ENCODE peak calls at places on chromosome 6, in five cellular contexts. W is hepatocyte, N is PC-9, Q is GM23248, X is PC-3. D is an unnamed sample.

GRCh38 chr6:45728674-45729073 is 287.0 kb downstream of the CLIC5 start:
- DNase-seq in W (no peak), Q (peak; percentile 54), X (peak; percentile 81), N (peak; percentile 38), D (no peak)

GRCh38 chr6:168190646-168191443 is 111.8 kb upstream of the FRMD1 start:
- DNase-seq in W (no peak), Q (no peak), N (no peak), X (no peak), D (no peak)

GRCh38 chr6:84652356-84653026 is 111.9 kb downstream of the TBX18 start:
- DNase-seq in Q (peak; percentile 80), W (no peak), N (peak; percentile 68), X (peak; percentile 87), D (no peak)

GRCh38 chr6:148807784-148808183 is 61.0 kb downstream of the UST start:
- DNase-seq in N (no peak), X (no peak), W (no peak), Q (no peak), D (no peak)

GRCh38 chr6:43286995-43287716 is 10.9 kb upstream of the SLC22A7 start:
- DNase-seq in Q (peak; percentile 27), X (no peak), W (no peak), N (no peak), D (no peak)

GRCh38 chr6:154590770-154591169 is 80.3 kb upstream of the CNKSR3 start:
- DNase-seq in Q (no peak), N (no peak), W (no peak), X (peak; percentile 13), D (no peak)

GRCh38 chr6:153215242-153215641 is 84.2 kb upstream of the RGS17 start:
- DNase-seq in W (no peak), X (peak; percentile 4), Q (no peak), N (no peak), D (no peak)

GRCh38 chr6:106746660-106747059 is 117.3 kb downstream of the QRSL1 start:
- DNase-seq in Q (peak; percentile 63), N (peak; percentile 100), W (peak; percentile 60), X (peak; percentile 93), D (peak; percentile 71)

GRCh38 chr6:125314019-125314581 is 12.3 kb upstream of the HDDC2 start:
- DNase-seq in W (peak; percentile 80), N (peak; percentile 59), Q (peak; percentile 82), X (peak; percentile 62), D (peak; percentile 82)

GRCh38 chr6:125547320-125547843 is 202.1 kb upstream of the HEY2 start:
- DNase-seq in W (no peak), X (no peak), N (no peak), Q (no peak), D (no peak)

GRCh38 chr6:111564482-111564945 is 41.2 kb downstream of the TRAF3IP2 start:
- DNase-seq in N (no peak), Q (peak; percentile 90), X (peak; percentile 23), W (no peak), D (no peak)

GRCh38 chr6:127176175-127176574 is 57.7 kb downstream of the RSPO3 start:
- DNase-seq in W (no peak), Q (peak; percentile 46), N (peak; percentile 21), X (no peak), D (no peak)

GRCh38 chr6:168994966-168995365 is 258.7 kb downstream of the THBS2 start:
- DNase-seq in N (no peak), X (no peak), W (no peak), Q (peak; percentile 13), D (no peak)

GRCh38 chr6:71228461-71229041 is 60.1 kb upstream of the OGFRL1 start:
- DNase-seq in W (no peak), X (peak; percentile 77), Q (no peak), N (peak; percentile 74), D (no peak)

GRCh38 chr6:110813813-110814487 is 1.3 kb downstream of the CDK19 start:
- DNase-seq in Q (no peak), N (no peak), W (peak; percentile 15), X (peak; percentile 50), D (no peak)

GRCh38 chr6:42783876-42784738 is 2.3 kb downstream of the BICRAL start:
- DNase-seq in Q (peak; percentile 67), X (peak; percentile 21), N (no peak), W (no peak), D (peak; percentile 74)

GRCh38 chr6:37607949-37608348 is 89.7 kb downstream of the MDGA1 start:
- DNase-seq in W (peak; percentile 43), Q (peak; percentile 58), X (peak; percentile 42), N (no peak), D (peak; percentile 49)

GRCh38 chr6:41150671-41151070 is 3.5 kb downstream of the TREML1 start:
- DNase-seq in Q (no peak), W (no peak), N (no peak), X (no peak), D (no peak)

GRCh38 chr6:102813489-102814275 is 1420.2 kb downstream of the GRIK2 start:
- DNase-seq in Q (no peak), W (peak; percentile 17), N (peak; percentile 50), X (peak; percentile 71), D (no peak)

GRCh38 chr6:114941078-114941477 is 598.3 kb upstream of the HS3ST5 start:
- DNase-seq in Q (no peak), N (no peak), W (no peak), X (no peak), D (no peak)

GRCh38 chr6:75219213-75219612 is 13.4 kb upstream of the COL12A1 start:
- DNase-seq in W (no peak), Q (peak; percentile 57), X (no peak), N (no peak), D (no peak)

GRCh38 chr6:111871725-111872520 is 1.3 kb downstream of the FYN start:
- DNase-seq in X (peak; percentile 26), Q (peak; percentile 59), N (peak; percentile 46), W (peak; percentile 33), D (peak; percentile 58)

GRCh38 chr6:167465497-167465896 is 140.6 kb downstream of the TTLL2 start:
- DNase-seq in N (no peak), Q (no peak), W (no peak), X (no peak), D (no peak)

GRCh38 chr6:49541210-49541724 is 9.2 kb upstream of the C6orf141 start:
- DNase-seq in Q (peak; percentile 72), W (peak; percentile 58), X (peak; percentile 94), N (peak; percentile 81), D (no peak)

GRCh38 chr6:40930555-40930954 is 108.5 kb downstream of the UNC5CL start:
- DNase-seq in X (no peak), N (no peak), W (peak; percentile 63), Q (peak; percentile 45), D (no peak)

GRCh38 chr6:113980937-113981554 is 10.1 kb upstream of the HDAC2 start:
- DNase-seq in Q (peak; percentile 36), X (peak; percentile 45), W (peak; percentile 54), N (no peak), D (peak; percentile 56)

GRCh38 chr6:22875845-22876244 is 306.5 kb downstream of the HDGFL1 start:
- DNase-seq in N (no peak), Q (no peak), W (no peak), X (no peak), D (no peak)

GRCh38 chr6:44503471-44503870 is 116.0 kb downstream of the CDC5L start:
- DNase-seq in N (no peak), W (no peak), Q (no peak), X (no peak), D (no peak)
- H3K9me2 ChIP-seq in N (no peaks in the 10 kb centered on the region), W (no peaks in the 10 kb centered on the region), Q (no peaks in the 10 kb centered on the region), X (peaks cover 4% of the 10 kb centered on the region), D (no peaks in the 10 kb centered on the region)

DNA sequence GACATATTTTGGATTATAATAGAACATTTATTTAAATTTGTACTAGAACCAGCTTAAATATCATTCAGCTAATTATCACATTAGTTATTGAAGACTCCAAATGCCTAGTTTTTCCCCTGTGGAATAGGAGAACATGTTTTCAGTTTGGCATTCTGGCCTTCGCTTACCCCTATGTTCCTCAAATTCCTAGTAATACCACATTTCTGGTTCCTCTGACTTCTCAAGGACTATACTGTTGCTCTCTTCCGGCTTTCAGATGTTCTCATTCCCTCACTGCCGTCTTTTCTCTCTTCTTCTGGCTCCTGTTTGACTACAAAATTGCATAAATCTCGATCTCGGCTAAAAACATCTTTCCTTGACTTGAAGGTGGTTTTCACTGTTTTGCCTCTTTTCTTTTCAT is 71.8 kb upstream of the KHDRBS2 start:
- DNase-seq in X (no peak), Q (no peak), N (no peak), W (no peak), D (no peak)
- H2AFZ ChIP-seq in X (peak overlapping the region; percentile 53), Q (no peak overlapping the region), N (no peak overlapping the region), W (no peak overlapping the region), D (no peak overlapping the region)

DNA sequence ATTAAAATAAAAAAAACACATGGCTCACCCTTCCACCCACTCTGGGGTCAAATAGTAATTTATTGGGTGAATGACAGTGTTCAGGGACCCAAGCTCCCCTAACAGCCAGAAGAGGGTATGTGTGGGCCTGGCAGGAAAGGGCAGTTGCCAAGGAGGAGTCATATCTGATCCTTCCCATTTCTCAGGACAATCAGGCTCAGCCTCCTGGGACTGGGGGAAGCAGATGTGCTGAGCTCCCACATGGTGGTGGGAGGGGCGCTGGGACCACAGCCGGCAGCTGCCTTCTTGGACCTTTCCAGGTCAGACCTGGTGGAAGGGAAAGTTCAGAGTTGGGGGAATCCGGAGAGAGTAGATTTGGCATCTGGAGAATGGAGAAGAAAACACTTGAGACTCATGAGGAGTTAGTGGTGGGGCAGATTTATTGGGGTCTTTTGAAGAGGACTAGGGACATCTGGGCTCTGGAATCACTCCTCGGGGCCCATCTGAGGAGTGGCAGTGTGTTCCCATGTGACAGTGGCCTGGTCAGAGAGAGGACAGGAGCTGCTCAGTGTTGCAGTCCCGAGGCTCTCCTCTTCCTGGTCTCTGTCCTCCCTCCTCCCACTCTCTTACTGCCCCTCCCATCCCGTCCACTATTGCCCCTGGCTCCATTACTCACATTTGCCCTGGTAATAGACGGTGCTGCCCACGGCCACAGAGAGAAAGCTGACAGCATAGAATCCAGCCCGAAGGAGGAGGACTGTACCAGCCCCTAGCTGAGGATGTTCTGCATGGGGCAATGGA is 3.0 kb downstream of the LST1 start:
- DNase-seq in X (peak; percentile 7), Q (peak; percentile 50), W (no peak), N (no peak), D (no peak)
- H3K4me1 ChIP-seq in X (no peaks in the 10 kb centered on the region), Q (peaks cover 4% of the 10 kb centered on the region), W (no peaks in the 10 kb centered on the region), N (no peaks in the 10 kb centered on the region), D (peaks cover 31% of the 10 kb centered on the region)

GRCh38 chr6:145722190-145722589 is 13.1 kb downstream of the EPM2A start:
- DNase-seq in Q (no peak), N (no peak), X (no peak), W (no peak), D (no peak)

GRCh38 chr6:145728986-145729385 is 6.3 kb downstream of the EPM2A start:
- DNase-seq in N (no peak), Q (no peak), W (no peak), X (no peak), D (no peak)

GRCh38 chr6:145721144-145721543 is 14.2 kb downstream of the EPM2A start:
- DNase-seq in X (no peak), Q (no peak), W (no peak), N (no peak), D (no peak)

GRCh38 chr6:145727817-145728388 is 7.4 kb downstream of the EPM2A start:
- DNase-seq in N (no peak), Q (no peak), X (no peak), W (no peak), D (no peak)

GRCh38 chr6:145723646-145724045 is 11.7 kb downstream of the EPM2A start:
- DNase-seq in Q (no peak), X (peak; percentile 8), N (no peak), W (no peak), D (no peak)
- H3K9me2 ChIP-seq in Q (no peaks in the 10 kb centered on the region), X (no peaks in the 10 kb centered on the region), N (no peaks in the 10 kb centered on the region), W (no peaks in the 10 kb centered on the region), D (no peaks in the 10 kb centered on the region)